ENCODE peak calls at places on chromosomes 5 and 9, in five cellular contexts. Q is mammary epithelial cell, D is brain microvascular endothelial cell, V is endothelial cell of umbilical vein, C is right atrium auricular region. X is an unnamed sample.

GRCh38 chr9:37955781-37956422 is 52.0 kb upstream of the SLC25A51 start:
- DNase-seq in Q (no peak), D (no peak), V (no peak), C (no peak), X (no peak)

GRCh38 chr5:114450516-114450909 is 88.6 kb downstream of the KCNN2 start:
- DNase-seq in Q (no peak), D (no peak), V (no peak), C (no peak), X (peak)

GRCh38 chr9:69264526-69264925 is 60.5 kb upstream of the ENTREP1 start:
- DNase-seq in Q (no peak), D (no peak), V (no peak), C (no peak), X (no peak)

GRCh38 chr9:137672907-137673791 is 54.3 kb downstream of the EHMT1 start:
- DNase-seq in Q (peak), D (peak), V (peak), C (no peak), X (peak)

GRCh38 chr5:174292348-174292747 is 246.8 kb downstream of the NSG2 start:
- DNase-seq in Q (no peak), D (no peak), V (no peak), C (no peak), X (no peak)

GRCh38 chr5:55868846-55869245 is 17.7 kb downstream of the IL31RA start:
- DNase-seq in Q (peak), D (peak), V (peak), C (no peak), X (peak)

GRCh38 chr5:143142596-143143435 is 260.7 kb downstream of the NR3C1 start:
- DNase-seq in Q (peak), D (no peak), V (no peak), C (peak), X (no peak)

GRCh38 chr5:2803751-2804150 is 52.3 kb upstream of the IRX2 start:
- DNase-seq in Q (no peak), D (no peak), V (no peak), C (no peak), X (no peak)

GRCh38 chr5:133818031-133818431 is 150.4 kb downstream of the C5orf15 start:
- DNase-seq in Q (peak), D (peak), V (no peak), C (peak), X (no peak)

GRCh38 chr5:123628860-123629544 is 117.0 kb downstream of the CSNK1G3 start:
- DNase-seq in Q (no peak), D (no peak), V (no peak), C (no peak), X (no peak)

GRCh38 chr9:108544866-108545265 is 310.9 kb downstream of the ACTL7B start:
- DNase-seq in Q (no peak), D (no peak), V (no peak), C (no peak), X (no peak)

GRCh38 chr9:136886610-136887597 is 588 bp downstream of the TRAF2 start:
- DNase-seq in Q (peak), D (no peak), V (peak), C (no peak), X (peak)

GRCh38 chr5:141657937-141658545 is 6.8 kb upstream of the FCHSD1 start:
- DNase-seq in Q (peak), D (peak), V (peak), C (no peak), X (no peak)

GRCh38 chr5:151780348-151780747 is 8.6 kb downstream of the G3BP1 start:
- DNase-seq in Q (no peak), D (no peak), V (no peak), C (no peak), X (no peak)

DNA sequence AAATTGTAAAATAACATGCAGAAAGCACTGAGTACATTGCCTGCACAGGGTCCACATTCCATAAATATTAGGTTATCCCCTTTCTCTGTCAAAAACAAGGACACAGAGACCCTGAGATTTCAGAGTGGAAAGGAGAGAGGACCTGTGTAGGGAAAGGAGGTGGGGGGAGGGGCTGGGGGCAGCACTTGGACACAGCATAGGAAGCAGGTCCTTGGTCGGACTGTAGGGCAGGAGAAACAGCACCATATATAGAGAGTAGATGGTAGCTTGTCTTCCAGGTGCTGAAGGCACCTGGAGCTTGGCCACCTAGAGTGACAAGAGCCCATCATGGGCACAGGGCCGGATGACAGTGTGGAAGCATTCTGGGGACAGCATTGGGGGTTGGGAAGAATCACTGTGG is 2.4 kb downstream of the TPM2 start:
- DNase-seq in Q (no peak), D (no peak), V (no peak), C (no peak), X (no peak)
- H3K27ac ChIP-seq in Q (no peak), D (no peak), V (no peak), C (peak), X (no peak)

DNA sequence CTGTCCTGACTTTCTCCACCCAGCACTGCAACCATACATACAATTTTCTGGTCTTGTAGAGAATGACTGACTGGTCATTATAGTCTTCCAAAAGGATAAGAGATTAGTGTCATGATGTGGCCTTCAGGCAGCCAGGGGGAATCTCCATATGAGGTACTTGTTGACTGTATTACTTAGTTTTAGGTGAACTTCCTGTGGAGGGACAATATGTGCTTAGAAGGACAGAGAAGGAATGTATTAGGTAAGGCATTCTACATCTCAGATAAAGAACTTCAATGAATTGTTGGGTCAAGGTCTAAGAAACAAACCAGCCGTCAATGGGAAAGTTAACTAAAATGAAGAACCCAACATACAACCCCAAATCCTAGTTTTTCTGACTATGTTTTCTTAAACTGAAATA is 98.5 kb upstream of the CDKN2B start:
- DNase-seq in Q (no peak), D (no peak), V (no peak), C (no peak), X (no peak)
- H3K27ac ChIP-seq in Q (peak), D (peak), V (no peak), C (no peak), X (no peak)

GRCh38 chr5:149448831-149449714 is 70.0 kb upstream of the IL17B start:
- DNase-seq in Q (no peak), D (no peak), V (peak), C (no peak), X (peak)
- H3K27ac ChIP-seq in Q (no peak), D (no peak), V (peak), C (peak), X (no peak)

GRCh38 chr5:9553561-9553960 is 7.7 kb upstream of the SEMA5A start:
- DNase-seq in Q (no peak), D (no peak), V (no peak), C (no peak), X (no peak)
- H3K27ac ChIP-seq in Q (no peak), D (no peak), V (no peak), C (no peak), X (no peak)

DNA sequence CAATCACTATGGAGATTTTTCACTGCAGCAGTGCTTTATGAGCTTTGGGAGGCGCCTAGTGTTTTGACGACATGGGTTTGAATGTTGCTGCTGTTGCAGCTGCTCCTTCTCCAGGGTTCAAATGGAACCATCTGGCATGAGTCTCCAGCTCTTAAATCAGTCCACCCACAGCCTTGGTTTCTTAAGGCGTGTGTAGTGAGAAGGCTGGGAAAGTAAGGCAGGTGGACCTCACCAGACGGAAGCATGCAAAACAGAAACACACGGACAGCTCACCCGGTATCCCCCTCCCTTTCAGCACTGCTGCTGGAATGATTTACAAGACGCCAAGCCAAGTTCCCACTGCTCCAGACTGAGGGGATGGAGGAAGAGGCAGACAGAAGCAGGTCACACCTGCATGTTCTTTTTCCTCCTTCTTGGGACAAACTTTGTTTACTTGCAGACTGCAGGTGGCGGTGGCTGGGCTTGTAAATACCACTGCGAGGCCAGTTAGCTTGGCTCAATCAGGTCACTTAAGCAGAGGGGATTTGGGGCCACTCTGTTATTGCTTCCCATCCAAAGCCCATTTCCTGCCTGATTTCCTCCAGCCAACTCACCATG is 47.4 kb downstream of the ADAM19 start:
- DNase-seq in Q (no peak), D (no peak), V (peak), C (no peak), X (no peak)
- H3K27ac ChIP-seq in Q (no peak), D (no peak), V (no peak), C (no peak), X (no peak)

X was measured in A673.